ENCODE peak calls at places on chromosomes 12 and 14, in nine cellular contexts. One of them, this sample, is unnamed.

GRCh38 chr14:44785096-44785495 is 176.7 kb downstream of the KLHL28 start:
- DNase-seq in colonic mucosa: no peak
- DNase-seq in substantia nigra: no peak
- DNase-seq in right cardiac atrium: no peak
- DNase-seq in stomach: no peak
- DNase-seq in caudate nucleus: no peak
- DNase-seq in Karpas-422: no peak
- DNase-seq in foreskin keratinocyte: no peak
- DNase-seq in PC-3: no peak
- DNase-seq in this sample: no peak

GRCh38 chr12:89181271-89181920 is 170.9 kb downstream of the DUSP6 start:
- DNase-seq in PC-3: peak
- DNase-seq in Karpas-422: no peak
- DNase-seq in colonic mucosa: no peak
- DNase-seq in stomach: no peak
- DNase-seq in right cardiac atrium: no peak
- DNase-seq in caudate nucleus: no peak
- DNase-seq in foreskin keratinocyte: peak
- DNase-seq in substantia nigra: no peak
- DNase-seq in this sample: no peak

GRCh38 chr12:9148926-9149325 is 33.2 kb upstream of the A2M start:
- DNase-seq in caudate nucleus: no peak
- DNase-seq in right cardiac atrium: no peak
- DNase-seq in Karpas-422: no peak
- DNase-seq in colonic mucosa: no peak
- DNase-seq in PC-3: no peak
- DNase-seq in substantia nigra: no peak
- DNase-seq in foreskin keratinocyte: no peak
- DNase-seq in stomach: no peak
- DNase-seq in this sample: no peak

GRCh38 chr12:88144546-88145468 is 2.7 kb downstream of the TMTC3 start:
- DNase-seq in right cardiac atrium: no peak
- DNase-seq in Karpas-422: no peak
- DNase-seq in stomach: no peak
- DNase-seq in colonic mucosa: no peak
- DNase-seq in foreskin keratinocyte: peak
- DNase-seq in PC-3: no peak
- DNase-seq in caudate nucleus: no peak
- DNase-seq in substantia nigra: no peak
- DNase-seq in this sample: no peak

GRCh38 chr12:132236129-132236929 is 92.1 kb downstream of the NOC4L start:
- DNase-seq in PC-3: no peak
- DNase-seq in substantia nigra: no peak
- DNase-seq in foreskin keratinocyte: no peak
- DNase-seq in Karpas-422: no peak
- DNase-seq in caudate nucleus: no peak
- DNase-seq in stomach: no peak
- DNase-seq in colonic mucosa: no peak
- DNase-seq in right cardiac atrium: no peak
- DNase-seq in this sample: no peak

GRCh38 chr12:49079796-49080195 is 10.0 kb upstream of the RHEBL1 start:
- DNase-seq in colonic mucosa: no peak
- DNase-seq in caudate nucleus: no peak
- DNase-seq in stomach: no peak
- DNase-seq in Karpas-422: no peak
- DNase-seq in foreskin keratinocyte: no peak
- DNase-seq in PC-3: no peak
- DNase-seq in substantia nigra: no peak
- DNase-seq in right cardiac atrium: no peak
- DNase-seq in this sample: no peak

GRCh38 chr12:95674631-95675030 is 115.9 kb downstream of the NTN4 start:
- DNase-seq in stomach: no peak
- DNase-seq in colonic mucosa: no peak
- DNase-seq in PC-3: no peak
- DNase-seq in caudate nucleus: no peak
- DNase-seq in foreskin keratinocyte: no peak
- DNase-seq in substantia nigra: no peak
- DNase-seq in Karpas-422: no peak
- DNase-seq in right cardiac atrium: no peak
- DNase-seq in this sample: no peak

GRCh38 chr14:25843761-25844470 is 753.9 kb downstream of the NOVA1 start:
- DNase-seq in substantia nigra: no peak
- DNase-seq in PC-3: no peak
- DNase-seq in foreskin keratinocyte: no peak
- DNase-seq in colonic mucosa: no peak
- DNase-seq in right cardiac atrium: no peak
- DNase-seq in Karpas-422: no peak
- DNase-seq in caudate nucleus: no peak
- DNase-seq in stomach: no peak
- DNase-seq in this sample: no peak

GRCh38 chr14:23579739-23580138 is 1.1 kb upstream of the JPH4 start:
- DNase-seq in foreskin keratinocyte: no peak
- DNase-seq in caudate nucleus: no peak
- DNase-seq in colonic mucosa: no peak
- DNase-seq in stomach: no peak
- DNase-seq in right cardiac atrium: no peak
- DNase-seq in Karpas-422: no peak
- DNase-seq in PC-3: no peak
- DNase-seq in substantia nigra: no peak
- DNase-seq in this sample: no peak

DNA sequence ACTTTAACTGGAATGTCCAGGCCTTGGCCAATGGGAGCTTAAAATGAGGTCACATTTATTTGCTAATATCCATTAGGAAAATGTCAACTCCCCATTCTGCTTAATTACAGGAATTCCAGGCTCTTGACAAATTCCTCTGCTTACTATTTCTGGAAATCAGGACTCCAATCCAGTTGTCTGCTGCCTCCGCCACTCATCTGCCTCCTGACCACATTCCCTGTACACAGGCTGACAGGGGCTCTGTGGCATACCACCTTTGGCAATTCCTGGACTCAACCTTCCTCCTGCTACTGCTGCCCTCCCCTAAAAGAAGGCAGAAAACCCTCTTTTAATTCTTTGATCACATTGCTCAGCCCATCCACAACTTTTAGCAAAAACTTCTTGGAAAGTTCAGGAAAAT is 37.9 kb downstream of the KICS2 start:
- DNase-seq in right cardiac atrium: no peak
- DNase-seq in stomach: no peak
- DNase-seq in substantia nigra: no peak
- DNase-seq in foreskin keratinocyte: no peak
- DNase-seq in caudate nucleus: no peak
- DNase-seq in Karpas-422: no peak
- DNase-seq in colonic mucosa: no peak
- DNase-seq in PC-3: no peak
- DNase-seq in this sample: no peak
- H3K27ac ChIP-seq in right cardiac atrium: no peak
- H3K27ac ChIP-seq in stomach: no peak
- H3K27ac ChIP-seq in substantia nigra: no peak
- H3K27ac ChIP-seq in foreskin keratinocyte: no peak
- H3K27ac ChIP-seq in caudate nucleus: no peak
- H3K27ac ChIP-seq in Karpas-422: no peak
- H3K27ac ChIP-seq in colonic mucosa: no peak
- H3K27ac ChIP-seq in PC-3: no peak
- H3K27ac ChIP-seq in this sample: no peak

DNA sequence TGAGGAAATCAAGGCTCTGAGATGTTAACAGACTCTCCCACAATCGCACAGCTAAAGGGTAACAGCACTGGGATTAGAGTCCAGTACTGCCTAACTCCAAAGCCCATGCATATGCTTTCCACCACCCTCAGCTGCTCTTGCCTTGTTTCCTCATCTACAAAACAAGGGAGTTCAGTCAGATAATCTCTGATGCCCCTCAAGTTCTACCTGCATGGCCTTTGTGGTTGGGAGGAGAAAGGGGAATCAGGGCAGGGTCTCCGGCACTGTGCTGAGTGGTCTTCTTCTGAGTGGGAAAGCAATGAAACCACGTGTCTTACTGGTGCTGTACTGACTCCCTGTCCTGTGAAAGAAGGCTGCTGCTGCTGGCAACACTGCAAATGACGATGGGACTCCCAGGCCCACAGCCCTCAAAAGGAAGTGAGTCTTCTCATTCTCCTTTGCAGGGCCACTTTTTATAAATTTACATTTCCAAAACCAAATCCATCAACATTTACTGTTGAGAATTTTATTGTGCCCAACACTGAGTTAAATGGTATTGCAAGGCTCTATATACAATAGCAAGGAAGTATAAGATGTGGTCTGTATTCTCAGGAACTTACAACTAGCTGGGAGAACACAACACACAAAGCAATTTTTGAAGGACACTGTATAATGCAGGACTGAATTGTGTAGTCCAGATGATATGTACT is 19.7 kb upstream of the DUSP16 start:
- DNase-seq in colonic mucosa: peak
- DNase-seq in right cardiac atrium: no peak
- DNase-seq in PC-3: no peak
- DNase-seq in caudate nucleus: no peak
- DNase-seq in foreskin keratinocyte: no peak
- DNase-seq in Karpas-422: no peak
- DNase-seq in stomach: no peak
- DNase-seq in substantia nigra: no peak
- DNase-seq in this sample: no peak
- H3K27ac ChIP-seq in colonic mucosa: peak
- H3K27ac ChIP-seq in right cardiac atrium: no peak
- H3K27ac ChIP-seq in PC-3: peak
- H3K27ac ChIP-seq in caudate nucleus: no peak
- H3K27ac ChIP-seq in foreskin keratinocyte: no peak
- H3K27ac ChIP-seq in Karpas-422: no peak
- H3K27ac ChIP-seq in stomach: no peak
- H3K27ac ChIP-seq in substantia nigra: no peak
- H3K27ac ChIP-seq in this sample: no peak

GRCh38 chr12:12979151-12979550 is 20.9 kb downstream of the HEBP1 start:
- DNase-seq in foreskin keratinocyte: no peak
- DNase-seq in right cardiac atrium: no peak
- DNase-seq in stomach: no peak
- DNase-seq in caudate nucleus: no peak
- DNase-seq in Karpas-422: no peak
- DNase-seq in colonic mucosa: no peak
- DNase-seq in substantia nigra: no peak
- DNase-seq in PC-3: no peak
- DNase-seq in this sample: no peak
- H3K27ac ChIP-seq in foreskin keratinocyte: peak
- H3K27ac ChIP-seq in right cardiac atrium: peak
- H3K27ac ChIP-seq in stomach: no peak
- H3K27ac ChIP-seq in caudate nucleus: peak
- H3K27ac ChIP-seq in Karpas-422: no peak
- H3K27ac ChIP-seq in colonic mucosa: no peak
- H3K27ac ChIP-seq in substantia nigra: peak
- H3K27ac ChIP-seq in PC-3: peak
- H3K27ac ChIP-seq in this sample: peak

GRCh38 chr14:21074398-21075272 is 4.5 kb downstream of the ARHGEF40 start:
- DNase-seq in right cardiac atrium: no peak
- DNase-seq in PC-3: no peak
- DNase-seq in stomach: no peak
- DNase-seq in substantia nigra: no peak
- DNase-seq in foreskin keratinocyte: no peak
- DNase-seq in Karpas-422: no peak
- DNase-seq in caudate nucleus: no peak
- DNase-seq in colonic mucosa: no peak
- DNase-seq in this sample: no peak
- H3K27ac ChIP-seq in right cardiac atrium: no peak
- H3K27ac ChIP-seq in PC-3: no peak
- H3K27ac ChIP-seq in stomach: no peak
- H3K27ac ChIP-seq in substantia nigra: no peak
- H3K27ac ChIP-seq in foreskin keratinocyte: no peak
- H3K27ac ChIP-seq in Karpas-422: no peak
- H3K27ac ChIP-seq in caudate nucleus: no peak
- H3K27ac ChIP-seq in colonic mucosa: no peak
- H3K27ac ChIP-seq in this sample: no peak

GRCh38 chr14:95664046-95664445 is 22.2 kb upstream of the TCL1B start:
- DNase-seq in foreskin keratinocyte: no peak
- DNase-seq in right cardiac atrium: no peak
- DNase-seq in substantia nigra: no peak
- DNase-seq in caudate nucleus: no peak
- DNase-seq in colonic mucosa: no peak
- DNase-seq in PC-3: no peak
- DNase-seq in Karpas-422: no peak
- DNase-seq in stomach: peak
- DNase-seq in this sample: no peak

GRCh38 chr14:95660550-95661515 is 25.4 kb upstream of the TCL1B start:
- DNase-seq in caudate nucleus: no peak
- DNase-seq in PC-3: no peak
- DNase-seq in Karpas-422: no peak
- DNase-seq in substantia nigra: no peak
- DNase-seq in foreskin keratinocyte: no peak
- DNase-seq in right cardiac atrium: no peak
- DNase-seq in stomach: no peak
- DNase-seq in colonic mucosa: no peak
- DNase-seq in this sample: peak

GRCh38 chr14:95664546-95664945 is 21.7 kb upstream of the TCL1B start:
- DNase-seq in stomach: no peak
- DNase-seq in PC-3: no peak
- DNase-seq in Karpas-422: peak
- DNase-seq in foreskin keratinocyte: no peak
- DNase-seq in caudate nucleus: no peak
- DNase-seq in substantia nigra: no peak
- DNase-seq in right cardiac atrium: no peak
- DNase-seq in colonic mucosa: no peak
- DNase-seq in this sample: no peak

GRCh38 chr14:95663226-95663797 is 22.9 kb upstream of the TCL1B start:
- DNase-seq in PC-3: no peak
- DNase-seq in caudate nucleus: no peak
- DNase-seq in Karpas-422: no peak
- DNase-seq in stomach: no peak
- DNase-seq in right cardiac atrium: no peak
- DNase-seq in colonic mucosa: no peak
- DNase-seq in substantia nigra: no peak
- DNase-seq in foreskin keratinocyte: no peak
- DNase-seq in this sample: no peak

GRCh38 chr14:95662376-95663186 is 23.6 kb upstream of the TCL1B start:
- DNase-seq in right cardiac atrium: no peak
- DNase-seq in colonic mucosa: no peak
- DNase-seq in stomach: no peak
- DNase-seq in Karpas-422: no peak
- DNase-seq in PC-3: no peak
- DNase-seq in foreskin keratinocyte: no peak
- DNase-seq in substantia nigra: no peak
- DNase-seq in caudate nucleus: no peak
- DNase-seq in this sample: no peak
- H3K27ac ChIP-seq in right cardiac atrium: no peak
- H3K27ac ChIP-seq in colonic mucosa: no peak
- H3K27ac ChIP-seq in stomach: no peak
- H3K27ac ChIP-seq in Karpas-422: no peak
- H3K27ac ChIP-seq in PC-3: no peak
- H3K27ac ChIP-seq in foreskin keratinocyte: no peak
- H3K27ac ChIP-seq in substantia nigra: no peak
- H3K27ac ChIP-seq in caudate nucleus: no peak
- H3K27ac ChIP-seq in this sample: no peak

This sample was measured in endodermal cell.